ENCODE peak calls at places on chromosome 12, in five cellular contexts. N is Calu3, G is GM12865, Z is ELF-1, Q is NCI-H1092 treated with DMSO at 0.1 percent for 48 hours. A is an unnamed sample.

GRCh38 chr12:55637467-55637866 is 775 bp downstream of the OR10P1 start:
- DNase-seq in N (no peak), G (no peak), Z (no peak), Q (no peak), A (no peak)

GRCh38 chr12:96534339-96534738 is 45.0 kb downstream of the CFAP54 start:
- DNase-seq in G (no peak), Z (no peak), N (no peak), Q (no peak), A (no peak)

GRCh38 chr12:121789233-121789781 is 4.2 kb downstream of the RHOF start:
- DNase-seq in Q (no peak), Z (no peak), G (peak), N (no peak), A (no peak)

GRCh38 chr12:132367401-132367851 is 38.0 kb upstream of the GALNT9 start:
- DNase-seq in N (no peak), Q (no peak), Z (no peak), G (no peak), A (peak)

GRCh38 chr12:132475304-132476037 is 14.5 kb upstream of the FBRSL1 start:
- DNase-seq in G (peak), Z (no peak), N (no peak), Q (no peak), A (no peak)

GRCh38 chr12:110684322-110684836 is 4.5 kb downstream of the HVCN1 start:
- DNase-seq in G (no peak), N (no peak), Z (no peak), Q (no peak), A (no peak)

GRCh38 chr12:1058423-1058822 is 67.4 kb downstream of the ERC1 start:
- DNase-seq in N (no peak), G (no peak), Z (no peak), Q (no peak), A (no peak)

GRCh38 chr12:132286912-132287311 is 42.5 kb downstream of the GALNT9 start:
- DNase-seq in Z (no peak), Q (no peak), G (no peak), N (peak), A (peak)

GRCh38 chr12:114721266-114721665 is 37.3 kb upstream of the TBX3 start:
- DNase-seq in Z (no peak), G (no peak), N (no peak), Q (no peak), A (no peak)

GRCh38 chr12:71157601-71158233 is at the start of gene TSPAN8:
- DNase-seq in Z (no peak), N (peak), Q (peak), G (no peak), A (no peak)

GRCh38 chr12:2563709-2564108 is 231.1 kb upstream of the FKBP4 start:
- DNase-seq in N (no peak), Z (no peak), G (no peak), Q (no peak), A (no peak)

GRCh38 chr12:94073441-94074051 is 74.8 kb upstream of the PLXNC1 start:
- DNase-seq in Q (no peak), Z (no peak), G (no peak), N (no peak), A (no peak)

GRCh38 chr12:132260721-132261120 is 68.7 kb downstream of the GALNT9 start:
- DNase-seq in G (no peak), Q (no peak), Z (no peak), N (no peak), A (no peak)

GRCh38 chr12:80553316-80553715 is 109.3 kb downstream of the PTPRQ start:
- DNase-seq in Z (no peak), N (no peak), Q (no peak), G (no peak), A (peak)

GRCh38 chr12:7369274-7369729 is 65.4 kb downstream of the ACSM4 start:
- DNase-seq in Z (peak), Q (no peak), N (peak), G (peak), A (peak)

GRCh38 chr12:65420941-65421340 is 142.5 kb downstream of the MSRB3 start:
- DNase-seq in G (no peak), Q (no peak), N (no peak), Z (no peak), A (no peak)

GRCh38 chr12:14716848-14717444 is 20.5 kb upstream of the GUCY2C start:
- DNase-seq in Z (peak), G (peak), N (peak), Q (no peak), A (no peak)

GRCh38 chr12:121799175-121799841 is 4.5 kb upstream of the SETD1B start:
- DNase-seq in Z (peak), Q (peak), N (peak), G (peak), A (peak)

GRCh38 chr12:26831959-26832816 is 806 bp downstream of the ITPR2 start:
- DNase-seq in Z (peak), N (peak), Q (peak), G (peak), A (peak)

GRCh38 chr12:129332286-129332685 is 479.0 kb downstream of the GLT1D1 start:
- DNase-seq in G (no peak), N (no peak), Q (no peak), Z (no peak), A (no peak)

GRCh38 chr12:49489720-49490119 is 49.1 kb upstream of the KCNH3 start:
- DNase-seq in Q (no peak), Z (no peak), G (no peak), N (no peak), A (no peak)

GRCh38 chr12:123253606-123254459 is 17.8 kb downstream of the CDK2AP1 start:
- DNase-seq in Z (peak), N (no peak), Q (no peak), G (no peak), A (no peak)

GRCh38 chr12:88418856-88419497 is 161.3 kb downstream of the KITLG start:
- DNase-seq in N (no peak), Q (no peak), Z (no peak), G (no peak), A (no peak)

GRCh38 chr12:106140223-106140986 is 1.7 kb upstream of the NUAK1 start:
- DNase-seq in Q (no peak), N (no peak), G (no peak), Z (no peak), A (no peak)

GRCh38 chr12:104494137-104494815 is 37.5 kb downstream of the CHST11 start:
- DNase-seq in Z (no peak), G (no peak), N (no peak), Q (no peak), A (no peak)

GRCh38 chr12:67006612-67007011 is 262.5 kb upstream of the CAND1 start:
- DNase-seq in Q (no peak), G (no peak), Z (no peak), N (no peak), A (no peak)

A was measured in MG63.